ENCODE peak calls at places on chromosomes 13 and 19, in ten cellular contexts. Q, U, R, J, D, F, B, E, N and W are unnamed samples.

GRCh38 chr19:55705972-55706371 is 30.9 kb downstream of the EPN1 start:
- DNase-seq in Q (no peak), U (no peak), R (no peak), J (no peak), D (no peak), F (no peak), B (no peak), E (no peak), N (no peak), W (no peak)

GRCh38 chr13:48908381-48909087 is 67.2 kb upstream of the FNDC3A start:
- DNase-seq in Q (no peak), U (no peak), R (no peak), J (peak), D (no peak), F (peak), B (no peak), E (no peak), N (peak), W (no peak)

GRCh38 chr19:58346961-58347929 is 6.0 kb downstream of the A1BG start:
- DNase-seq in Q (no peak), U (no peak), R (peak), J (no peak), D (peak), F (peak), B (peak), E (peak), N (peak), W (peak)

GRCh38 chr19:15144046-15144646 is 36.9 kb downstream of the SYDE1 start:
- DNase-seq in Q (no peak), U (peak), R (no peak), J (no peak), D (no peak), F (no peak), B (no peak), E (no peak), N (no peak), W (no peak)

GRCh38 chr19:37932985-37933953 is 26.3 kb downstream of the SIPA1L3 start:
- DNase-seq in Q (no peak), U (no peak), R (no peak), J (peak), D (peak), F (peak), B (no peak), E (no peak), N (peak), W (peak)

GRCh38 chr13:102911336-102911735 is 65.5 kb downstream of the ERCC5 start:
- DNase-seq in Q (no peak), U (peak), R (no peak), J (peak), D (no peak), F (no peak), B (no peak), E (no peak), N (no peak), W (peak)

GRCh38 chr13:106036870-106037269 is 498.6 kb downstream of the EFNB2 start:
- DNase-seq in Q (no peak), U (no peak), R (peak), J (peak), D (peak), F (no peak), B (no peak), E (no peak), N (no peak), W (no peak)

GRCh38 chr19:16051254-16052025 is 24.9 kb upstream of the TPM4 start:
- DNase-seq in Q (peak), U (no peak), R (no peak), J (peak), D (peak), F (no peak), B (no peak), E (peak), N (no peak), W (no peak)

GRCh38 chr13:58085819-58086218 is 454.3 kb downstream of the PCDH17 start:
- DNase-seq in Q (peak), U (no peak), R (no peak), J (no peak), D (no peak), F (peak), B (no peak), E (no peak), N (no peak), W (no peak)

GRCh38 chr13:23509781-23510543 is 60.2 kb upstream of the TNFRSF19 start:
- DNase-seq in Q (no peak), U (no peak), R (no peak), J (peak), D (no peak), F (peak), B (no peak), E (no peak), N (peak), W (no peak)

GRCh38 chr13:111279253-111279652 is 41.2 kb upstream of the TEX29 start:
- DNase-seq in Q (no peak), U (no peak), R (no peak), J (no peak), D (no peak), F (no peak), B (no peak), E (no peak), N (no peak), W (no peak)

GRCh38 chr13:45194081-45194939 is 6.5 kb downstream of the KCTD4 start:
- DNase-seq in Q (no peak), U (no peak), R (peak), J (no peak), D (peak), F (peak), B (no peak), E (no peak), N (peak), W (peak)

GRCh38 chr19:31985001-31985605 is 360.3 kb upstream of the ZNF507 start:
- DNase-seq in Q (no peak), U (no peak), R (no peak), J (no peak), D (no peak), F (no peak), B (no peak), E (no peak), N (no peak), W (no peak)

GRCh38 chr19:58218899-58219298 is 9.8 kb upstream of the ZNF544 start:
- DNase-seq in Q (no peak), U (no peak), R (peak), J (peak), D (peak), F (no peak), B (no peak), E (peak), N (no peak), W (no peak)

GRCh38 chr19:3543150-3544053 is 4.4 kb downstream of the TEKTIP1 start:
- DNase-seq in Q (no peak), U (no peak), R (no peak), J (no peak), D (no peak), F (no peak), B (no peak), E (no peak), N (no peak), W (no peak)

GRCh38 chr13:30371649-30372265 is 50.5 kb upstream of the UBE2L5 start:
- DNase-seq in Q (peak), U (no peak), R (no peak), J (peak), D (no peak), F (peak), B (no peak), E (peak), N (peak), W (peak)

GRCh38 chr13:71240906-71241305 is 626.1 kb downstream of the DACH1 start:
- DNase-seq in Q (no peak), U (no peak), R (peak), J (peak), D (no peak), F (peak), B (no peak), E (no peak), N (no peak), W (peak)

GRCh38 chr13:96967248-96967745 is 27.0 kb downstream of the OXGR1 start:
- DNase-seq in Q (peak), U (no peak), R (peak), J (peak), D (peak), F (no peak), B (no peak), E (peak), N (no peak), W (no peak)

GRCh38 chr19:45792482-45793177 is at the start of gene DMWD:
- DNase-seq in Q (peak), U (peak), R (peak), J (peak), D (peak), F (peak), B (peak), E (peak), N (peak), W (peak)

GRCh38 chr13:67515895-67516294 is 285.8 kb upstream of the PCDH9 start:
- DNase-seq in Q (peak), U (no peak), R (no peak), J (peak), D (no peak), F (peak), B (no peak), E (no peak), N (peak), W (no peak)

DNA sequence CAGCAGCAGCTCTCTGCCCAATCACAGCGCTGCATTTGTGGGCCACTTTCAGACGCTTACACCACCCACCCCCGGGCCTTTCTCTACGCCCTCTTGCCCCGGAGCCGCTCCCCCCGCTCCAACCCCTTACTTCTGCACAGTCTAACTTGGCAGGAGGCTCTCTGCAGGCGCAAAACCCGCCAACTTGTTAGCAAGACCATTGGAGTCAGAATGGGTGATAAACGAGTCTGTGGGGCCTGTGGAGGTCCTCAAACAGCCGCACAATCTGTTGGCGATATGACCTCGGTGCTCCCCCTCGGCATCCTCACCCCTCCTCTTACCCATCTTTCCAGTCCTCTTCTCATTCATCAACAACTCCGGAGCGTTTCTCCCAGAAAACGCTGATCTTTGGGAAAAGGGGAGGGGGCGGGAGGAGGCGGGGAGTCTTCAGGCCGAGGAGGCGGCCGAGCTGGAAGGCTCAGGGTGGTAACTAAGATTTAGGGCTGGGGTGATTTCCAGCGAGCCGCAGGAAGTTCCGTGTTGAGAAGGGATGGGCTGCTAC is 4.2 kb downstream of the SOX21 start:
- DNase-seq in Q (no peak), U (no peak), R (peak), J (no peak), D (peak), F (no peak), B (peak), E (no peak), N (no peak), W (no peak)
- H3K4me2 ChIP-seq in Q (no peak), U (peak), R (peak), J (peak), D (peak), F (peak), B (peak), E (no peak), N (no peak), W (peak)

GRCh38 chr19:54392078-54392477 is 23.2 kb upstream of the TTYH1 start:
- DNase-seq in Q (no peak), U (no peak), R (no peak), J (no peak), D (no peak), F (no peak), B (no peak), E (no peak), N (no peak), W (no peak)

GRCh38 chr19:54390942-54391577 is 24.2 kb upstream of the TTYH1 start:
- DNase-seq in Q (peak), U (peak), R (peak), J (peak), D (peak), F (peak), B (peak), E (peak), N (peak), W (peak)

GRCh38 chr19:54389556-54389955 is 24.8 kb upstream of the LAIR1 start:
- DNase-seq in Q (no peak), U (no peak), R (no peak), J (no peak), D (no peak), F (no peak), B (no peak), E (no peak), N (no peak), W (no peak)

GRCh38 chr19:54393381-54393780 is 21.9 kb upstream of the TTYH1 start:
- DNase-seq in Q (no peak), U (no peak), R (no peak), J (no peak), D (no peak), F (no peak), B (no peak), E (no peak), N (no peak), W (no peak)

GRCh38 chr19:54391589-54392061 is 23.6 kb upstream of the TTYH1 start:
- DNase-seq in Q (no peak), U (no peak), R (peak), J (peak), D (peak), F (no peak), B (no peak), E (no peak), N (no peak), W (no peak)
- H3K4me2 ChIP-seq in Q (no peak), U (no peak), R (peak), J (no peak), D (peak), F (no peak), B (no peak), E (no peak), N (no peak), W (no peak)

GRCh38 chr13:113562085-113562749 is 22.3 kb upstream of the TFDP1 start:
- DNase-seq in Q (peak), U (no peak), R (peak), J (peak), D (peak), F (peak), B (peak), E (peak), N (peak), W (peak)
- H3K4me2 ChIP-seq in Q (no peak), U (no peak), R (no peak), J (no peak), D (no peak), F (peak), B (no peak), E (no peak), N (no peak), W (peak)

GRCh38 chr19:50896591-50897190 is 14.5 kb downstream of the KLK4 start:
- DNase-seq in Q (no peak), U (peak), R (no peak), J (peak), D (no peak), F (peak), B (no peak), E (peak), N (peak), W (peak)
- H3K4me2 ChIP-seq in Q (no peak), U (no peak), R (no peak), J (no peak), D (no peak), F (no peak), B (no peak), E (no peak), N (no peak), W (no peak)

GRCh38 chr19:7618366-7618765 is 11.0 kb downstream of the XAB2 start:
- DNase-seq in Q (no peak), U (no peak), R (no peak), J (peak), D (no peak), F (no peak), B (no peak), E (no peak), N (no peak), W (peak)

GRCh38 chr19:7617735-7618134 is 11.6 kb downstream of the XAB2 start:
- DNase-seq in Q (no peak), U (no peak), R (no peak), J (no peak), D (no peak), F (no peak), B (no peak), E (no peak), N (no peak), W (no peak)

GRCh38 chr19:7620442-7621412 is 8.6 kb downstream of the XAB2 start:
- DNase-seq in Q (no peak), U (no peak), R (no peak), J (no peak), D (no peak), F (no peak), B (no peak), E (no peak), N (no peak), W (no peak)

GRCh38 chr19:7618771-7619510 is 10.4 kb downstream of the XAB2 start:
- DNase-seq in Q (no peak), U (no peak), R (no peak), J (peak), D (no peak), F (no peak), B (no peak), E (no peak), N (no peak), W (no peak)

DNA sequence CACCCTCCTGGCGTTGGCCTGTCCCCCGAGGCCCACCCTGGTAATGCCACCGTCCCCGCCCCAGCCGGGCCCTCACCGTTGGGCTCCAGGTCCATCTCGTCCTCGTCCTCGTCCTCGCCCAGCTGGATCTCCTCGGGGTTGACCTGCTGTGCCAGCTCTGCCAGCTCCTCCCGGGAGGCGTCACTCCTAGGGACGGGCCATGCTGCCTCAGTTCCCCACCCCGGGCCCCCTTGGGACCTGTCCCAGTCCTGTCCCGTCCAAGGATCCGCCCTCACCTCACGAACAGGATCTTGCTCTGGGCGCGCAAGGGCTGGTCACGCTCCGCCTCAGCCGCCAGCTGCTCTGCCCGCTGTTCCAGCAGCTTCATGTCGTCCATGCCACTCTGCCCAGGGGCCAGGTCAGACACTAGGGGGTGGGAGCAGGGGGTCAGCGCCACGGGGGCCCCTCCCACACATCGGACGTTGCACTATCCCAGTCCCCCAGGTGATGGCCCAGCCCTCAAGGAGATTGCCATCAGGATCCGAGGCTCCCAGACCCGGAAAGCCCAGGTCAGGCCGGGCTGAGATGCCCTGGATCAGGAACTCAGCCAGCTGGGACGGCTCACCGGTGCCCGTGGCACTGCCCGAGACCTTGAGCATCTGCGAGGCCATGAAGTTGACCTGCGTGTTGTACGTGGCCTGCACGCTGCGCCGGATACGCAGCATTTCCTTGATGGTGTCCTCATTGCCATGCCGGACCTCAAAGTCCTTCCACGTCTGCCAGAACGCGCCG is 9.5 kb downstream of the XAB2 start:
- DNase-seq in Q (no peak), U (no peak), R (no peak), J (no peak), D (no peak), F (no peak), B (no peak), E (no peak), N (no peak), W (no peak)
- H3K4me2 ChIP-seq in Q (no peak), U (no peak), R (no peak), J (no peak), D (no peak), F (no peak), B (no peak), E (no peak), N (no peak), W (no peak)